ENCODE peak calls at places on chromosomes 7 and 10, in ten cellular contexts. One of them, this sample, is unnamed.

GRCh38 chr10:113347508-113347907 is 205.3 kb upstream of the HABP2 start:
- DNase-seq in psoas muscle: no peak
- DNase-seq in BE2C: no peak
- DNase-seq in heart right ventricle: no peak
- DNase-seq in HT1080: no peak
- DNase-seq in posterior cingulate gyrus: no peak
- DNase-seq in H7: no peak
- DNase-seq in COR-L47: no peak
- DNase-seq in activated T-helper 1 cell treated with anti-CD3 and anti-CD28 coated beads, Interleukin-2, amount 50 U/mL, for 16 hours: no peak
- DNase-seq in SW 1271: no peak
- DNase-seq in this sample: no peak

GRCh38 chr7:113159746-113160339 is 41.5 kb upstream of the SMIM30 start:
- DNase-seq in HT1080: peak
- DNase-seq in SW 1271: peak
- DNase-seq in posterior cingulate gyrus: no peak
- DNase-seq in BE2C: peak
- DNase-seq in H7: peak
- DNase-seq in psoas muscle: no peak
- DNase-seq in heart right ventricle: no peak
- DNase-seq in COR-L47: peak
- DNase-seq in activated T-helper 1 cell treated with anti-CD3 and anti-CD28 coated beads, Interleukin-2, amount 50 U/mL, for 16 hours: no peak
- DNase-seq in this sample: peak

GRCh38 chr10:4835494-4835918 is 9.5 kb downstream of the AKR1E2 start:
- DNase-seq in H7: no peak
- DNase-seq in psoas muscle: no peak
- DNase-seq in heart right ventricle: no peak
- DNase-seq in BE2C: no peak
- DNase-seq in HT1080: no peak
- DNase-seq in COR-L47: no peak
- DNase-seq in SW 1271: no peak
- DNase-seq in posterior cingulate gyrus: no peak
- DNase-seq in activated T-helper 1 cell treated with anti-CD3 and anti-CD28 coated beads, Interleukin-2, amount 50 U/mL, for 16 hours: no peak
- DNase-seq in this sample: no peak

GRCh38 chr7:56079450-56080185 is 13.1 kb downstream of the PHKG1 start:
- DNase-seq in posterior cingulate gyrus: peak
- DNase-seq in BE2C: peak
- DNase-seq in heart right ventricle: peak
- DNase-seq in COR-L47: peak
- DNase-seq in HT1080: no peak
- DNase-seq in psoas muscle: peak
- DNase-seq in H7: peak
- DNase-seq in activated T-helper 1 cell treated with anti-CD3 and anti-CD28 coated beads, Interleukin-2, amount 50 U/mL, for 16 hours: no peak
- DNase-seq in SW 1271: no peak
- DNase-seq in this sample: peak

GRCh38 chr10:8539056-8539455 is 484.6 kb downstream of the GATA3 start:
- DNase-seq in SW 1271: no peak
- DNase-seq in activated T-helper 1 cell treated with anti-CD3 and anti-CD28 coated beads, Interleukin-2, amount 50 U/mL, for 16 hours: no peak
- DNase-seq in HT1080: peak
- DNase-seq in COR-L47: no peak
- DNase-seq in H7: no peak
- DNase-seq in psoas muscle: no peak
- DNase-seq in posterior cingulate gyrus: no peak
- DNase-seq in heart right ventricle: no peak
- DNase-seq in BE2C: no peak
- DNase-seq in this sample: no peak

GRCh38 chr10:69146756-69147155 is 22.8 kb downstream of the VPS26A start:
- DNase-seq in HT1080: no peak
- DNase-seq in SW 1271: no peak
- DNase-seq in activated T-helper 1 cell treated with anti-CD3 and anti-CD28 coated beads, Interleukin-2, amount 50 U/mL, for 16 hours: no peak
- DNase-seq in psoas muscle: no peak
- DNase-seq in BE2C: no peak
- DNase-seq in COR-L47: no peak
- DNase-seq in heart right ventricle: no peak
- DNase-seq in posterior cingulate gyrus: no peak
- DNase-seq in H7: no peak
- DNase-seq in this sample: no peak

GRCh38 chr7:100509213-100509612 is 25.5 kb downstream of the NYAP1 start:
- DNase-seq in SW 1271: no peak
- DNase-seq in activated T-helper 1 cell treated with anti-CD3 and anti-CD28 coated beads, Interleukin-2, amount 50 U/mL, for 16 hours: no peak
- DNase-seq in psoas muscle: no peak
- DNase-seq in COR-L47: no peak
- DNase-seq in BE2C: no peak
- DNase-seq in HT1080: peak
- DNase-seq in H7: no peak
- DNase-seq in heart right ventricle: no peak
- DNase-seq in posterior cingulate gyrus: peak
- DNase-seq in this sample: no peak

GRCh38 chr10:124721295-124722052 is 22.7 kb downstream of the FAM53B start:
- DNase-seq in HT1080: no peak
- DNase-seq in activated T-helper 1 cell treated with anti-CD3 and anti-CD28 coated beads, Interleukin-2, amount 50 U/mL, for 16 hours: no peak
- DNase-seq in SW 1271: no peak
- DNase-seq in psoas muscle: peak
- DNase-seq in heart right ventricle: no peak
- DNase-seq in posterior cingulate gyrus: peak
- DNase-seq in BE2C: no peak
- DNase-seq in COR-L47: no peak
- DNase-seq in H7: no peak
- DNase-seq in this sample: no peak

GRCh38 chr10:118501637-118502440 is 93.6 kb downstream of the PRLHR start:
- DNase-seq in posterior cingulate gyrus: no peak
- DNase-seq in BE2C: no peak
- DNase-seq in HT1080: peak
- DNase-seq in SW 1271: no peak
- DNase-seq in psoas muscle: no peak
- DNase-seq in activated T-helper 1 cell treated with anti-CD3 and anti-CD28 coated beads, Interleukin-2, amount 50 U/mL, for 16 hours: no peak
- DNase-seq in COR-L47: no peak
- DNase-seq in heart right ventricle: no peak
- DNase-seq in H7: no peak
- DNase-seq in this sample: no peak

GRCh38 chr10:70166394-70166793 is 3.9 kb downstream of the SAR1A start:
- DNase-seq in psoas muscle: no peak
- DNase-seq in H7: no peak
- DNase-seq in activated T-helper 1 cell treated with anti-CD3 and anti-CD28 coated beads, Interleukin-2, amount 50 U/mL, for 16 hours: no peak
- DNase-seq in BE2C: no peak
- DNase-seq in posterior cingulate gyrus: no peak
- DNase-seq in COR-L47: no peak
- DNase-seq in heart right ventricle: no peak
- DNase-seq in HT1080: no peak
- DNase-seq in SW 1271: no peak
- DNase-seq in this sample: no peak

GRCh38 chr7:63023182-63023787 is 975.4 kb upstream of the ZNF722 start:
- DNase-seq in psoas muscle: no peak
- DNase-seq in SW 1271: no peak
- DNase-seq in COR-L47: no peak
- DNase-seq in BE2C: no peak
- DNase-seq in HT1080: no peak
- DNase-seq in heart right ventricle: no peak
- DNase-seq in activated T-helper 1 cell treated with anti-CD3 and anti-CD28 coated beads, Interleukin-2, amount 50 U/mL, for 16 hours: no peak
- DNase-seq in H7: no peak
- DNase-seq in posterior cingulate gyrus: no peak
- DNase-seq in this sample: no peak

GRCh38 chr7:2106920-2107319 is 125.8 kb downstream of the MAD1L1 start:
- DNase-seq in posterior cingulate gyrus: no peak
- DNase-seq in COR-L47: peak
- DNase-seq in heart right ventricle: peak
- DNase-seq in activated T-helper 1 cell treated with anti-CD3 and anti-CD28 coated beads, Interleukin-2, amount 50 U/mL, for 16 hours: no peak
- DNase-seq in HT1080: peak
- DNase-seq in BE2C: peak
- DNase-seq in H7: peak
- DNase-seq in SW 1271: no peak
- DNase-seq in psoas muscle: peak
- DNase-seq in this sample: no peak

GRCh38 chr10:44353128-44353390 is 31.8 kb downstream of the CXCL12 start:
- DNase-seq in H7: no peak
- DNase-seq in psoas muscle: no peak
- DNase-seq in COR-L47: no peak
- DNase-seq in BE2C: no peak
- DNase-seq in posterior cingulate gyrus: no peak
- DNase-seq in heart right ventricle: no peak
- DNase-seq in HT1080: no peak
- DNase-seq in activated T-helper 1 cell treated with anti-CD3 and anti-CD28 coated beads, Interleukin-2, amount 50 U/mL, for 16 hours: no peak
- DNase-seq in SW 1271: no peak
- DNase-seq in this sample: no peak